ENCODE peak calls at places on chromosome 16, in nine cellular contexts. C, D, U, I, J, A, M, W and R are unnamed samples.

GRCh38 chr16:7332611-7333010 is at the start of gene RBFOX1:
- DNase-seq in W (no peak), J (no peak), I (no peak), C (no peak), D (no peak), A (no peak), M (no peak), U (no peak), R (no peak)

GRCh38 chr16:7714775-7715174 is 382.1 kb downstream of the RBFOX1 start:
- DNase-seq in J (no peak), M (no peak), C (no peak), D (no peak), A (no peak), W (no peak), U (no peak), I (no peak), R (no peak)

GRCh38 chr16:70746708-70747424 is 54.1 kb downstream of the VAC14 start:
- DNase-seq in U (peak; percentile 71), I (peak; percentile 99), A (peak; percentile 93), D (peak; percentile 91), J (peak; percentile 92), M (peak; percentile 75), C (peak; percentile 85), W (peak; percentile 83), R (peak; percentile 82)

GRCh38 chr16:72050769-72051464 is 3.4 kb upstream of the HP start:
- DNase-seq in J (no peak), C (no peak), M (no peak), A (no peak), D (no peak), U (no peak), I (no peak), W (no peak), R (no peak)

GRCh38 chr16:87060026-87060986 is 256.9 kb downstream of the C16orf95 start:
- DNase-seq in W (peak; percentile 40), J (no peak), D (no peak), I (no peak), U (no peak), C (no peak), M (no peak), A (no peak), R (no peak)

GRCh38 chr16:72247821-72248253 is 75.9 kb upstream of the PMFBP1 start:
- DNase-seq in M (no peak), W (peak; percentile 62), C (no peak), A (no peak), J (peak; percentile 66), D (no peak), I (no peak), U (no peak), R (no peak)

GRCh38 chr16:53433930-53434435 is 288 bp upstream of the RBL2 start:
- DNase-seq in U (no peak), D (peak; percentile 71), M (no peak), J (no peak), W (peak; percentile 84), I (peak; percentile 76), A (peak; percentile 83), C (no peak), R (no peak)

GRCh38 chr16:50676684-50677225 is 4.4 kb downstream of the SNX20 start:
- DNase-seq in U (no peak), I (no peak), J (no peak), C (no peak), A (no peak), W (no peak), M (no peak), D (no peak), R (no peak)

GRCh38 chr16:66462912-66463311 is 35.8 kb downstream of the BEAN1 start:
- DNase-seq in C (no peak), D (no peak), J (no peak), W (no peak), A (no peak), M (no peak), U (no peak), I (no peak), R (no peak)

GRCh38 chr16:59067207-59067606 is 333.1 kb upstream of the GOT2 start:
- DNase-seq in D (no peak), M (no peak), I (no peak), C (no peak), W (no peak), U (no peak), A (no peak), J (no peak), R (peak; percentile 8)

GRCh38 chr16:71426069-71426879 is 15.6 kb downstream of the TLE7 start:
- DNase-seq in I (peak; percentile 99), M (no peak), D (peak; percentile 97), J (no peak), A (peak; percentile 53), W (peak; percentile 80), U (no peak), C (no peak), R (peak; percentile 23)

GRCh38 chr16:25868041-25868600 is 176.4 kb downstream of the HS3ST4 start:
- DNase-seq in A (no peak), J (no peak), W (no peak), C (no peak), M (no peak), U (no peak), D (no peak), I (no peak), R (no peak)

GRCh38 chr16:30896890-30897730 is 696 bp downstream of the CTF1 start:
- DNase-seq in J (peak; percentile 97), M (peak; percentile 90), W (peak; percentile 90), A (peak; percentile 90), I (peak; percentile 87), C (peak; percentile 92), U (peak; percentile 94), D (peak; percentile 71), R (peak; percentile 91)

GRCh38 chr16:52480237-52480636 is 66.7 kb downstream of the TOX3 start:
- DNase-seq in J (no peak), A (no peak), C (no peak), M (no peak), U (no peak), W (no peak), I (no peak), D (no peak), R (no peak)

GRCh38 chr16:80932725-80933124 is 74.0 kb downstream of the CMC2 start:
- DNase-seq in D (no peak), A (peak; percentile 58), M (peak; percentile 22), U (peak; percentile 81), I (no peak), W (peak; percentile 51), J (peak; percentile 79), C (peak; percentile 28), R (peak; percentile 41)

GRCh38 chr16:68162413-68162812 is 73.5 kb downstream of the ESRP2 start:
- DNase-seq in A (no peak), M (no peak), W (no peak), C (no peak), J (no peak), D (no peak), U (no peak), I (no peak), R (no peak)

GRCh38 chr16:24052466-24053324 is 203.4 kb upstream of the CACNG3 start:
- DNase-seq in W (no peak), J (no peak), A (no peak), D (no peak), M (no peak), I (no peak), C (no peak), U (no peak), R (no peak)

DNA sequence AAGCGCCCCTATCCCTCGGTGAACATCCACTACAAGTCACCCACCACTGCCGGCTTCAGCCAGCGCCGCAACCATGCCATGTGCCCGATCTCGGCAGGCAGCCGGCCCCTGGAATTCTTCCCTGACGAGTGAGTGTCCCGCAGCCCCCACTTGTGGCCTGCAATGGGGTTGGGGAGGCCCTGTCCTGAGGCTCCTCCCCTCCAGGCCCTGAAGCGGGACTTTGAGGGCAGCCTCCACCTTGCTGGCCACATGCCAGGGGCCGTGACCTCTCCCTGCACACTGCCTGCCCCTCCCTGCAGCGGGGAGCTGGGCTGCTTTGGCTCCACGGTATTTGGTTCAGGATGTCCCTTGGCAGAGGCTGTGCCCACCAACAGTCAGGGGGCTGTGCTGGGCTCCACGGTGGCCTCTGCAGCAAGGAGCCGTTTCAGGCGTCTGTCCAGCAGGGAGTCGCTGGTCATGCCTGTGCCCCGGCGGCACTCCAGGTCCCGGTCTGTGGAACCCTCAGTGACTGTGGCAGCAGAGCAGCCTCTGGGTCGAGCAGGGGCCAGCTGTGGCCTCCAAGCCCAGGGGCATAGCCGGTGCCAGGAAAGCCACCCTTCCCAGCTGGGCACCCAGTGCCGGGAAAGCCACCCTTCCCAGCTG is 8.3 kb downstream of the NME3 start:
- DNase-seq in C (peak; percentile 48), D (no peak), A (no peak), U (no peak), W (peak; percentile 37), I (no peak), J (no peak), M (no peak), R (no peak)
- TF ChIP-seq POLR2A in C (no peak), D (no peak), A (no peak), U (no peak), W (no peak), I (no peak), J (no peak), M (no peak), R (no peak)

GRCh38 chr16:48382131-48382530 is 3.1 kb downstream of the SIAH1 start:
- DNase-seq in I (no peak), D (no peak), A (no peak), W (peak; percentile 1), M (no peak), U (no peak), C (no peak), J (no peak), R (no peak)
- H3K4me1 ChIP-seq in I (peaks cover 73% of the 10 kb centered on the region), D (peaks cover 40% of the 10 kb centered on the region), A (no peaks in the 10 kb centered on the region), W (peaks cover 30% of the 10 kb centered on the region), M (peaks cover 20% of the 10 kb centered on the region), U (peaks cover 34% of the 10 kb centered on the region), C (peaks cover 76% of the 10 kb centered on the region), J (peaks cover 57% of the 10 kb centered on the region), R (peaks cover 39% of the 10 kb centered on the region)

DNA sequence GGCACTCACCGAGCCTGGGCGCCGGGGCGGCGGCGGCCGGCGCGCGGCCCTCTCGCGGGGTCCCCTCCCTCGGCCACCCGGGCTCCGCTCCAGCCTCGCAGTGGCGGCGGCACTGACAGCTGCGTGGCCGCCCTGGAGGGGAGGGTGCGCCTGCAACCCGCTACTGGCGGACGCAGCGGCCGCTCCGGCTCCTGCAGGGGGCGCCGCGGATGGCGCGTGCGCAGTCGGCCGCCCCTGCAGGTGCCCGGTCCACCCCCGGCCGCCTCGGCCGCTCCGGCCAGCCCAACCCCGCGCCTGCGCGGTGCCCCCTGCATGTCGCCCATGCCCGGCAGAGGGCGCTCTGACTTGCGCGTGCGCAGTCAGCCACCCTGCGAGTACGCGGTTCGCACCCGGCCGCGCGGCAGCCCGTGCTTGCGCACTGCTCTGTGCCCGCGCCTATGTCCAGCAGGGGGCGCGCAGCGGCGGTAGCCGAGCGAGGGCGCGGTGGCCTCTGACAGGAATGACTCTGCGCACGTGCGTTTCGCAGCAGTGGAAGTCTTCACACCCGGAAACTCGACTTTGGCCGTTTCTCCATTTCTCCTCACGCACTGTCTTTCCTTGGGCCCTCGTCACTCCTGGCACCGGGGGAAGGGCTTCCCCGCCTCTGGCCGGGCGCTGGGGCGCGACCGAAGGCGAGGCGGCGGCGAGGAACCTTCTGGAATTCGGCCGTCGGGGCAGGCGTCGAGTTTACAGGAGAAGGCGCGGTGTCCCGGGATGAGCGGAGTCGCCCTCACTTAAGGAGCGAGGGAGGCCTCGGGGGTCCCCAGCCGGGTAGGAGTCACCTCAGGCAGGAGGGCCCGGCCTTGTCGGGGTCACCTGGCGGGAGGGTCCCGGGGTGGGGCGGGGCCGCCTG is at the start of gene ABCA3:
- DNase-seq in D (peak; percentile 84), J (peak; percentile 95), U (peak; percentile 92), W (peak; percentile 92), I (peak; percentile 84), A (peak; percentile 82), M (peak; percentile 86), C (peak; percentile 94), R (peak; percentile 95)
- TF ChIP-seq POLR2A in D (peak; percentile 62), J (no peak), U (peak; percentile 68), W (no peak), I (no peak), A (peak; percentile 48), M (no peak), C (no peak), R (no peak)

GRCh38 chr16:88977028-88977844 is at the start of gene CBFA2T3:
- DNase-seq in C (peak; percentile 56), M (peak; percentile 30), D (no peak), J (peak; percentile 90), U (peak; percentile 83), A (peak; percentile 64), I (no peak), W (peak; percentile 56), R (peak; percentile 79)
- H3K4me1 ChIP-seq in C (peaks cover 33% of the 10 kb centered on the region), M (no peaks in the 10 kb centered on the region), D (no peaks in the 10 kb centered on the region), J (no peaks in the 10 kb centered on the region), U (peaks cover 12% of the 10 kb centered on the region), A (no peaks in the 10 kb centered on the region), I (no peaks in the 10 kb centered on the region), W (peaks cover 5% of the 10 kb centered on the region), R (no peaks in the 10 kb centered on the region)